ENCODE peak calls at places on chromosomes 16 and 17, in eight cellular contexts. H, Z, W, Q, X, A, N and J are unnamed samples.

GRCh38 chr17:42833771-42834422 is 700 bp downstream of the PSME3 start:
- DNase-seq in A (no peak), X (no peak), N (peak), W (no peak), Z (no peak), H (no peak), Q (no peak), J (no peak)

GRCh38 chr17:80964231-80964856 is 27.3 kb upstream of the CHMP6 start:
- DNase-seq in H (no peak), X (no peak), Z (no peak), Q (no peak), W (no peak), N (no peak), A (no peak), J (no peak)

GRCh38 chr16:30921748-30922419 is 1.5 kb upstream of the FBXL19 start:
- DNase-seq in Z (peak), X (peak), H (peak), A (peak), W (peak), Q (peak), N (peak), J (peak)

GRCh38 chr17:1649844-1650409 is at the start of gene RILP:
- DNase-seq in Q (no peak), Z (no peak), A (no peak), W (peak), N (no peak), X (peak), H (no peak), J (peak)

GRCh38 chr17:41624208-41625101 is at the start of gene KRT17:
- DNase-seq in Z (no peak), N (no peak), X (no peak), W (no peak), H (no peak), A (no peak), Q (no peak), J (no peak)

GRCh38 chr16:81497690-81498089 is 53.1 kb downstream of the CMIP start:
- DNase-seq in Q (no peak), Z (no peak), A (no peak), W (no peak), H (peak), X (no peak), N (no peak), J (no peak)

GRCh38 chr16:85369741-85370528 is 243.2 kb upstream of the GSE1 start:
- DNase-seq in Q (peak), W (peak), H (peak), N (peak), Z (peak), X (peak), A (no peak), J (peak)

GRCh38 chr16:72530434-72530833 is 358.5 kb upstream of the PMFBP1 start:
- DNase-seq in X (peak), Z (no peak), H (no peak), Q (no peak), W (no peak), N (no peak), A (no peak), J (no peak)

GRCh38 chr17:10327640-10328039 is 45.2 kb downstream of the MYH13 start:
- DNase-seq in A (peak), Z (peak), H (peak), W (peak), Q (peak), X (peak), N (peak), J (peak)

GRCh38 chr17:31495049-31495885 is 103.8 kb downstream of the RAB11FIP4 start:
- DNase-seq in W (no peak), X (peak), H (no peak), Q (no peak), Z (no peak), A (no peak), N (no peak), J (no peak)

GRCh38 chr16:86868070-86868469 is 289.7 kb downstream of the FOXL1 start:
- DNase-seq in Q (no peak), A (no peak), N (no peak), H (no peak), Z (no peak), W (no peak), X (no peak), J (no peak)